ENCODE peak calls at places on chromosome 13, in six cellular contexts. D is tibial artery, K is foreskin keratinocyte, S is stomach, X is spleen, Q is transverse colon. Z is an unnamed sample.

GRCh38 chr13:102993348-102993747 is 72.9 kb downstream of the SLC10A2 start:
- DNase-seq in K (no peak), S (no peak), X (no peak), Q (no peak), D (no peak), Z (no peak)

GRCh38 chr13:75876371-75877050 is 240.4 kb downstream of the LMO7 start:
- DNase-seq in D (peak; percentile 60), Q (peak; percentile 53), S (peak; percentile 61), K (peak; percentile 48), X (no peak), Z (peak; percentile 75)

GRCh38 chr13:38969187-38969586 is 21.4 kb downstream of the STOML3 start:
- DNase-seq in X (no peak), D (no peak), S (no peak), Q (no peak), K (no peak), Z (no peak)

GRCh38 chr13:75480691-75481175 is 1.2 kb downstream of the TBC1D4 start:
- DNase-seq in X (peak; percentile 79), Q (peak; percentile 77), K (peak; percentile 85), D (peak; percentile 28), S (peak; percentile 80), Z (peak; percentile 91)

GRCh38 chr13:70375718-70376117 is 267.5 kb upstream of the KLHL1 start:
- DNase-seq in K (no peak), Q (peak; percentile 15), X (no peak), S (no peak), D (no peak), Z (no peak)

GRCh38 chr13:43880930-43881329 is 1.2 kb downstream of the LACC1 start:
- DNase-seq in S (no peak), D (no peak), Q (no peak), K (no peak), X (no peak), Z (no peak)

GRCh38 chr13:46109451-46109850 is 4.6 kb upstream of the CPB2 start:
- DNase-seq in S (no peak), K (no peak), Q (no peak), D (no peak), X (no peak), Z (no peak)

GRCh38 chr13:22517544-22517943 is 663.2 kb upstream of the SGCG start:
- DNase-seq in Q (no peak), D (no peak), X (no peak), K (no peak), S (no peak), Z (no peak)

GRCh38 chr13:73451120-73452029 is 392.6 kb downstream of the KLF5 start:
- DNase-seq in S (no peak), D (no peak), X (no peak), Q (peak; percentile 39), K (no peak), Z (peak; percentile 35)

GRCh38 chr13:23570099-23570926 is at the start of gene TNFRSF19:
- DNase-seq in Q (no peak), S (no peak), X (no peak), D (no peak), K (peak; percentile 29), Z (peak; percentile 88)

GRCh38 chr13:21081926-21082325 is 20.5 kb upstream of the LATS2 start:
- DNase-seq in Q (no peak), K (no peak), S (no peak), D (no peak), X (no peak), Z (no peak)

GRCh38 chr13:24261566-24261965 is 47.8 kb upstream of the C1QTNF9 start:
- DNase-seq in D (no peak), X (no peak), Q (no peak), K (no peak), S (no peak), Z (no peak)

GRCh38 chr13:25874907-25875306 is 176.9 kb downstream of the SHISA2 start:
- DNase-seq in S (no peak), D (no peak), X (peak; percentile 82), K (no peak), Q (peak; percentile 26), Z (no peak)

GRCh38 chr13:40672310-40673060 is 6.0 kb upstream of the FOXO1 start:
- DNase-seq in S (no peak), Q (no peak), K (peak; percentile 87), D (no peak), X (no peak), Z (no peak)

GRCh38 chr13:38348890-38349289 is 761 bp upstream of the UFM1 start:
- DNase-seq in K (peak; percentile 78), S (no peak), Q (peak; percentile 8), D (no peak), X (no peak), Z (no peak)

GRCh38 chr13:91135376-91135775 is 212.1 kb upstream of the MIR17HG start:
- DNase-seq in S (no peak), Q (no peak), X (no peak), K (no peak), D (no peak), Z (no peak)

GRCh38 chr13:93559718-93560117 is 333.1 kb downstream of the GPC6 start:
- DNase-seq in D (no peak), Q (no peak), X (no peak), S (no peak), K (peak; percentile 98), Z (no peak)

GRCh38 chr13:66312312-66313087 is 917.6 kb downstream of the PCDH9 start:
- DNase-seq in S (peak; percentile 60), K (no peak), X (no peak), D (no peak), Q (peak; percentile 44), Z (peak; percentile 30)

GRCh38 chr13:59012731-59013130 is 1151.0 kb downstream of the DIAPH3 start:
- DNase-seq in Q (no peak), K (no peak), X (no peak), D (no peak), S (no peak), Z (no peak)

GRCh38 chr13:49400755-49401659 is 42.9 kb downstream of the CAB39L start:
- DNase-seq in X (no peak), K (peak; percentile 44), S (peak; percentile 45), D (peak; percentile 25), Q (peak; percentile 22), Z (peak; percentile 67)

GRCh38 chr13:81142306-81142999 is 801.5 kb upstream of the SPRY2 start:
- DNase-seq in K (no peak), Q (no peak), D (no peak), X (no peak), S (no peak), Z (no peak)
- TF ChIP-seq CTCF in K (no peak), Q (no peak), D (no peak), X (no peak), S (no peak), Z (no peak)

GRCh38 chr13:48162182-48162581 is 67.3 kb upstream of the MED4 start:
- DNase-seq in S (no peak), K (no peak), D (no peak), X (no peak), Q (no peak), Z (no peak)

GRCh38 chr13:48159436-48160225 is 64.7 kb upstream of the MED4 start:
- DNase-seq in S (no peak), X (no peak), K (peak; percentile 79), Q (no peak), D (no peak), Z (no peak)

GRCh38 chr13:48158915-48159314 is 64.0 kb upstream of the MED4 start:
- DNase-seq in Q (no peak), K (peak; percentile 51), S (no peak), D (no peak), X (no peak), Z (no peak)

GRCh38 chr13:48161530-48162179 is 66.8 kb upstream of the MED4 start:
- DNase-seq in K (no peak), Q (peak; percentile 26), D (peak; percentile 72), S (peak; percentile 36), X (peak; percentile 88), Z (no peak)

GRCh38 chr13:48160879-48161278 is 66.0 kb upstream of the MED4 start:
- DNase-seq in K (peak; percentile 76), D (peak; percentile 67), S (no peak), Q (no peak), X (no peak), Z (no peak)
- H3K4me1 ChIP-seq in K (peaks cover 48% of the 10 kb centered on the region), D (no peaks in the 10 kb centered on the region), S (peaks cover 21% of the 10 kb centered on the region), Q (no peaks in the 10 kb centered on the region), X (peaks cover 80% of the 10 kb centered on the region), Z (no peaks in the 10 kb centered on the region)

DNA sequence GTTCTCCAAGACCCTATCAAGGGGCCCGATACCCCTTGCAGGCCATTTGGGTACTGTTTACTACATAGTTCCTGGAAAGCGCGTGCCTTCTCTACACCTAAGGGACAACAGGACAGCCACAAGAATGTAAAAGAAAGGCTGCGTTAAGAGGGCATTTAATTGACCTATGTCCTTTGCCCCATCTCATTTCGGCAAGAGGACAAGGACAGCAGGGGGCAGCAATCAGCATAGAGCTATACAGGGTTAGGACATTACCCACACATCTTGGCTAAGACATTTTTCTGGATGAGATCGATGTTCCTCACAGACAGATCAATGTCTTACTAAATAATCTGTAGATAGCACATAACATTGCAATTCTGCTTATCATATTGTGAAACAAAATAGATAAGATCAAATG is 41.2 kb downstream of the FLT3 start:
- DNase-seq in K (peak; percentile 7), D (no peak), S (peak; percentile 44), X (no peak), Q (peak; percentile 51), Z (peak; percentile 71)
- TF ChIP-seq CTCF in K (peak; percentile 56), D (no peak), S (no peak), X (peak; percentile 38), Q (peak; percentile 35), Z (peak; percentile 77)

GRCh38 chr13:98523455-98524102 is 53.3 kb downstream of the STK24 start:
- DNase-seq in X (no peak), Q (no peak), D (no peak), S (no peak), K (no peak), Z (no peak)

GRCh38 chr13:98525852-98526512 is 50.9 kb downstream of the STK24 start:
- DNase-seq in D (no peak), S (no peak), Q (no peak), X (no peak), K (no peak), Z (no peak)

GRCh38 chr13:98525452-98525851 is 51.5 kb downstream of the STK24 start:
- DNase-seq in D (no peak), X (no peak), K (no peak), Q (no peak), S (no peak), Z (no peak)

GRCh38 chr13:98524793-98525192 is 52.1 kb downstream of the STK24 start:
- DNase-seq in S (no peak), D (no peak), Q (no peak), K (no peak), X (no peak), Z (no peak)

DNA sequence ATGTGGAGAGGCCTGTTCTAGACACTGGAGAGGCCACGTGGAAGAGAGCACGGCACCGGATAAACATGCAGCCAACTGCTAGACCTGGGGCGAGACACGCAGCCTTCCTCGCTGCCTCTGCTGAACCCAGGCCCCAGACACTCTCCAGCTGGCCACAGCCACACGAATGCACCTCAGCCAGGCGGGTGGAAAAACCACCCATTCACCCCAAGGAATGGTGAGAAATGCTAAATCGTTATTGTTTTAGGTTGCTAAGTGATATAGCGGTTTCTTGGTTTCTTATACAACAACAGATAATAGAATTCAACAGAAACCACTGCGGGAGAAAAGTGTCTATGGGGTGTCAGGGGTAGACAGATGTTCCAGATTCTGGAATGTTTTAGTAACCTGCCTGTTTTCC is 52.5 kb downstream of the STK24 start:
- DNase-seq in Q (no peak), K (no peak), D (no peak), X (no peak), S (no peak), Z (no peak)
- H3K4me1 ChIP-seq in Q (peaks cover 47% of the 10 kb centered on the region), K (no peaks in the 10 kb centered on the region), D (no peaks in the 10 kb centered on the region), X (peaks cover 100% of the 10 kb centered on the region), S (peaks cover 62% of the 10 kb centered on the region), Z (no peaks in the 10 kb centered on the region)

Z was measured in Caco-2.